ENCODE peak calls at places on chromosomes 4 and X, in eight cellular contexts. X is K562, A is adrenal gland, R is Peyer's patch, J is tibial nerve, S is breast epithelium, L is A549, N is H1. P is an unnamed sample.

GRCh38 chr4:107939307-107939706 is 8.0 kb downstream of the CYP2U1 start:
- DNase-seq in A (no peak), R (no peak), J (no peak), N (no peak), X (no peak), L (no peak), S (no peak), P (no peak)

GRCh38 chr4:89829470-89830138 is 7.4 kb downstream of the SNCA start:
- DNase-seq in X (no peak), A (peak), N (no peak), S (no peak), J (peak), L (no peak), R (no peak), P (peak)

GRCh38 chr4:123506311-123506685 is 109.7 kb downstream of the SPRY1 start:
- DNase-seq in R (no peak), A (no peak), L (no peak), N (peak), X (no peak), J (no peak), S (no peak), P (no peak)

GRCh38 chr4:55733874-55734437 is 85.6 kb upstream of the EXOC1L start:
- DNase-seq in X (peak), L (peak), N (no peak), A (peak), J (peak), S (peak), R (peak), P (peak)

GRCh38 chr4:158020734-158021346 is 152.0 kb downstream of the GASK1B start:
- DNase-seq in X (no peak), J (no peak), N (no peak), A (no peak), L (no peak), S (no peak), R (no peak), P (no peak)

GRCh38 chr4:186789671-186790070 is 66.0 kb upstream of the FAT1 start:
- DNase-seq in S (no peak), J (no peak), A (no peak), N (no peak), R (no peak), L (no peak), X (no peak), P (no peak)

GRCh38 chr4:79281577-79282359 is 44.1 kb downstream of the NAA11 start:
- DNase-seq in X (no peak), L (no peak), R (no peak), N (no peak), A (no peak), S (no peak), J (no peak), P (no peak)

GRCh38 chrX:13688384-13688771 is 550 bp upstream of the RAB9A start:
- DNase-seq in J (no peak), N (no peak), S (no peak), L (no peak), X (peak), A (no peak), R (no peak), P (no peak)

GRCh38 chrX:15177316-15177715 is 92.6 kb downstream of the ASB9 start:
- DNase-seq in X (no peak), N (no peak), S (no peak), J (no peak), L (no peak), A (no peak), R (no peak), P (no peak)

GRCh38 chr4:974668-975067 is 1.3 kb upstream of the DGKQ start:
- DNase-seq in X (no peak), J (no peak), S (no peak), L (no peak), A (no peak), R (peak), N (no peak), P (no peak)

GRCh38 chr4:178523038-178523437 is 1080.8 kb upstream of the AGA start:
- DNase-seq in A (no peak), L (no peak), X (no peak), S (no peak), R (no peak), J (no peak), N (no peak), P (no peak)

GRCh38 chrX:56764975-56765791 is 36.1 kb downstream of the NBDY start:
- DNase-seq in L (no peak), R (peak), X (no peak), A (no peak), S (no peak), N (peak), J (no peak), P (peak)

GRCh38 chrX:14409341-14409740 is 120.0 kb upstream of the GLRA2 start:
- DNase-seq in X (no peak), L (no peak), A (no peak), S (no peak), R (peak), N (no peak), J (no peak), P (no peak)

DNA sequence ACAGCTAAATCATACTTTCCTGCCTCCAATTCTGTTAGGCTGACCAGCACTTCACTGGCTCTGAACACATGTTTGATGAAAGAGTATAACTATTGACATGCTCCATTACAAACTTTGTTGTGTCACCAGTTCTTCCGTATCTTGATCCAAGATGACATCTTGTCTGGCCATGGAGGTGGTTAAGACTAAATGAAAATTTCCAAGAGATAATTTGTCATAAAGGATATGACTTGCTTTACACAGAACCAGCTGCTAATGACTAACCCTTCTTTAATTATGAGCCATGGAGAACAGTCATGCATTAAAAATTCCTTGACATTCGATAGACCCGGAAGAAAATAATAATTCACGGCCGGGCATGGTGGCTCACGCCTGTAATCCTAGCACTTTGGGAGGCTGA is 17.7 kb upstream of the N4BP2 start:
- DNase-seq in N (no peak), A (no peak), X (no peak), J (no peak), R (no peak), L (no peak), S (no peak), P (no peak)
- H3K27ac ChIP-seq in N (no peak), A (no peak), X (no peak), J (no peak), R (no peak), L (no peak), S (no peak), P (no peak)

GRCh38 chr4:2008671-2008920 is 178 bp downstream of the NELFA start:
- DNase-seq in X (no peak), R (no peak), N (no peak), A (no peak), J (no peak), L (no peak), S (no peak), P (no peak)
- TF ChIP-seq POLR2A in X (peak), R (no peak), N (no peak), A (no peak), J (no peak), L (peak), S (no peak), P (no peak)

GRCh38 chr4:2847297-2847871 is 3.7 kb downstream of the ADD1 start:
- DNase-seq in L (no peak), X (no peak), A (no peak), S (no peak), J (no peak), R (no peak), N (peak), P (no peak)

GRCh38 chr4:2842667-2843022 is 999 bp upstream of the ADD1 start:
- DNase-seq in L (no peak), R (peak), N (no peak), J (no peak), S (no peak), A (no peak), X (no peak), P (no peak)

GRCh38 chr4:2846172-2846571 is 2.5 kb downstream of the ADD1 start:
- DNase-seq in X (no peak), L (no peak), J (no peak), A (no peak), N (no peak), R (no peak), S (no peak), P (no peak)

GRCh38 chr4:2843909-2844584 is 403 bp downstream of the ADD1 start:
- DNase-seq in X (peak), A (peak), L (no peak), N (no peak), J (no peak), R (peak), S (no peak), P (peak)

DNA sequence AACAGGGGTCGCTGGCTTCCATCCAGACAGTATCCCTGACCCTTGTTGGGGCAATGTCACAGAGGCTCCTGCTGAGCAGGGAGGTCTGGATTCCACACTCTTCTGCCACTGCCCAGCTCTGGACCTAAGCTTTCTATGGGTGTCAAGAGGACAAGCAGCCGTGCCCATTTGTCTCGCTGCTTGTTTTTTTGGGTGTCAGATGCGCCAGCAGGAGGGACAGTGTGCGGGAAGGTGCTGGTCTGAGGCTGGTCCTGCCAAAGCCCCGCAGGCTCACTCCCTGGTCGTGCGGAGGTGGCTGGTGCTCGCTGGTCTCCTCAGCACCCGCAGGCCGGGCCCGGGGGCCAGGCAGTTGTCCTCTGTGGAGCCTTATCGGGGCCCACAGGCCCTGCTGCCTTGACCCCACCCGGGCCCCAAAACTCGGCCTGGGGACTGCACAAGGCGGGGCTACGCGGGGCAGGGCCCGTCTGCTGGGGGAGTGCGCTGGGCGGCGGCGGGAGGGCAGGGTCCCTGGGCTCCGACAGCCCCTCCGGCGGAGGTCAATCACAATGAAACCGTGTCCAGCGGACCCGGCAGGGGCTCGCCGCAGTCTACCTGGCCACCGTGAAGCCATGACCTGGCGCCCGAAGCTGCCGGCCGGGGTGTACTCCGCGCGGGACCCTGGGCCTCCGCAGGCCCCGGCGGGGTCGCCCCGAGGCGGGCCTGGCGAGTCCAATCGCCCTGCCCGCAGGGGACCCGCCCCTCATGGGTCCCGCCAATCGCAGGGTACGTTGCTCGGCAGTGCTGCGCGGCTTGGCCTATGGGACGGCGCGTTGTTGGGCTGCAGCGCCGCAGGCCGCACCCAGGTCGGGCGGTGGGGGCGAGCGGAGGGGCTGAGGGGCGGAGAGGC is at the start of gene ADD1:
- DNase-seq in A (peak), N (peak), L (peak), X (peak), J (peak), R (peak), S (peak), P (peak)
- H3K27ac ChIP-seq in A (peak), N (no peak), L (peak), X (peak), J (peak), R (peak), S (peak), P (peak)

DNA sequence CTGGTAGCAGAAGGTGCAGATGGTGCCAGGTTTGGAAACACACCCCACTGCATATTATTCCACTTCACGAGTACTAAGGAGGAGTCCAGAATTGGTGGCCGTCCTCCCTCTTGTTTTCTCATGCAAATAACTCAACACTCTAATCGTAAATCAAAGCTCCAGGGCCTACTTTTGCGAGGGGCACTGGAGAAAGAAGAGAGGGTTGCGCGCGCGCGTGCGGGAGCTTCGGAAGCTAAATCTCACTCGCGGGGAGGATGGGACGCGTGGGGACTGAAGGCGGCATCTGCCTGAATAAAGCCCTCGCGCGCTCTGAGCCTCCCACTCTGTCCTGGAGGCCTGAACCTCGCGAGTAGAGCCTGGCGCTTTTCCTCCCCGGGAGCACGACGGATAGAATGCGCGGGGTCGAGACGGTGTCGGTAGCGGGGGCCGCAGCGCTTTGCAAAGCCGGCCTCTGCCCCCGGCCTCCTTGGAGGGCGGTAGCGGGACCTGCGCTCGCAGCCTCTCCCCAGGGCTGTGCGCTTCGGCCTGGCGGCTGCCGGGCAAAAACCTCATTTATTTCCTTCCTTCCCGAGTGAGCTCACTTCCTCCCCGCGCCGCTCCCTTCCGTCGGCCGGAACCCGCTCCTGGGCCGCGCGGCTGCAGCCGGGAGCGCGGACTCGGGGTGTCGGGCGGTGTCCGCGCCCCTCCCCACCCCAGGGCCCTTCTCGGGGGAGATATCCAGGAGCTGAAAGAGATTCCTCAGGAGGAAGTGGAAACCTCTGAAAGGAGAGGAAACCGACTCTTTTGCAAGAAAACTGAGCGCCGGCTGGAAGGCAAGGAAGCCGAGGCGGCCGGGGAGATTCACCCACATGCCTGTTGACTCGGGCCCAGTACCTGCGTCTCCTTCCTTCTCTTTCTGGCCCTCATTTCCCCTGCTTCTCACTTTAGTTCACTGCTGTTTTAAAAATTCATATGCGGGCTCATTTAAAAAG is 20.7 kb downstream of the HAND2 start:
- DNase-seq in N (peak), J (no peak), X (no peak), A (no peak), L (no peak), S (no peak), R (no peak), P (peak)
- TF ChIP-seq POLR2A in N (no peak), J (no peak), X (no peak), A (peak), L (no peak), S (no peak), R (no peak), P (no peak)

DNA sequence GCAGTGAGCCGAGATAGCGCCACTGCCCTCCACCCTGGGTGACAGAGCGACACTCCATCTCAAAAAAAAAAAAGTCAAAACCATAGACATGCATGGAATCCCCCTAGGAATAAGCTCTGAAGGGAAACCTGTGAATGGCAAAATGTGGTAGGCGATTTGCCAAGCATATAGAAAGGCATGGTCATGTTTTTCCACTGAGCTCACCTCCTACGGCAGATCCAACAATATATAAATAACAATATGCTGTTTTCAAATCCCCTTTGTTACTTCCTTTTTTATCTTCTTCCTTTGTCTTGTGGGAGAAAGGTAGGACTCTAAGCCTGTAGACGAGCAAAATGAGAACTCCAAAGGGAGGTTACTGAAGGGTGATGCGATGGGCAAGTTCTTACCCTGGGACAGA is 219.0 kb downstream of the PALLD start:
- DNase-seq in X (no peak), J (no peak), S (no peak), A (no peak), N (no peak), R (no peak), L (no peak), P (no peak)
- H3K27ac ChIP-seq in X (no peak), J (peak), S (no peak), A (no peak), N (no peak), R (no peak), L (peak), P (peak)

GRCh38 chr4:54228064-54228527 is 997 bp upstream of the PDGFRA start:
- DNase-seq in A (peak), R (peak), S (peak), J (peak), X (peak), N (peak), L (peak), P (peak)
- TF ChIP-seq POLR2A in A (no peak), R (no peak), S (no peak), J (no peak), X (no peak), N (no peak), L (no peak), P (no peak)

GRCh38 chr4:146235654-146236570 is 21.6 kb downstream of the REELD1 start:
- DNase-seq in L (no peak), R (no peak), X (no peak), N (no peak), J (peak), S (no peak), A (peak), P (no peak)
- H3K27ac ChIP-seq in L (no peak), R (peak), X (no peak), N (no peak), J (peak), S (peak), A (no peak), P (peak)

DNA sequence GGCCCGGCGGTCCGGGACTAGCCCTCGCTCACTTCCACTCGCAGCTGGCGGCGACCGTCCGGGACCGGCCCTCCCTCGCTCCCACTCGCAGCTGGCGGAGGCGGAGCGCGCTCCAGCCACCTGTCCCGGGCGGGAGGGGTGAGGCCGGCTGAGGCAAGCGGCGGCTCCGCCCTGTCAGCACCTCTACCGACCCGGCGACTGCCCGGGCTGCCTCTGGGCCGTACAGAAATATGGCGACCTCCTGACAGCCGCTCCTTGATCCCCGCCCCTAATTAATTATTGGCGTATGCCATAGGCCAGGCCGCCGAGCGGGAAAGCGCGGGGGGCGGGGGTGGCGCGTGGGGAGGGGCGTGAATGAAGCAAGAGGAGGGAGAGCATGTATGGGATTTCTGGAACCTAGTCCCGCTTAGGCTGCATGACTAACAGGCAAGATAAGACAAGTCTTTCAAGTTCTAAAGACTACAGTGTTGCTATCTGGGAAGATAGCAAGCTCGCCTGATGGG is at the start of gene MORC4:
- DNase-seq in X (peak), A (peak), S (peak), N (peak), R (peak), L (peak), J (peak), P (peak)
- TF ChIP-seq POLR2A in X (no peak), A (peak), S (no peak), N (no peak), R (peak), L (peak), J (peak), P (no peak)

DNA sequence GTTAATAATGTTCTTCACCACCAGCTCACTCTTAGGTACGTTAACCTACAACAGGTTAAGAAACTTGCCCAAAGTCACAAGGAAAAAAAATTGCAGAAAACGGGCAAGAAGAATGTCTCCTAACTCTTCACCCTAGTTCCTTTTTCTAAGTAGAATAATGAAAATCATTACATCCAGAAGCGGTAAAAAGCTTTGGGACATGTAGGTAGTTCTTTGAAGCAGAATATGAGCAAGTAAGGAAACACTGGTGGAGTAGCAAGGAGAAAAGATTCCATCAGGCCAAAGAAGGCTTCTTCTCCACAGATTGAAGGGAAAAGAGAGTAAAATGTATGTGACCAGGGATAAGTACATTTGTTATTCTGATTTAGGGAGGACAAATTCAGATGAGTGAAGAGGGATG is 4.1 kb downstream of the CAMK2D start:
- DNase-seq in A (no peak), S (no peak), J (no peak), R (no peak), X (no peak), N (no peak), L (no peak), P (no peak)
- H3K27ac ChIP-seq in A (no peak), S (no peak), J (no peak), R (no peak), X (no peak), N (no peak), L (no peak), P (no peak)